ENCODE peak calls at places on chromosomes 7 and 10, in ten cellular contexts. R is endothelial cell, J is A549, T is tibial nerve, Z is AG04449, A is OCI-LY7, U is cardiac fibroblast, N is lower lobe of right lung, S is GM12865, Q is foreskin fibroblast. G is an unnamed sample.

GRCh38 chr7:42170724-42171123 is 66.3 kb downstream of the GLI3 start:
- DNase-seq in A (no peak), Q (peak; percentile 69), Z (no peak), U (peak; percentile 42), R (no peak), S (no peak), N (no peak), T (no peak), J (no peak), G (no peak)

GRCh38 chr7:67875558-67875957 is 878.9 kb downstream of the TYW1 start:
- DNase-seq in T (no peak), Q (no peak), J (no peak), U (no peak), Z (no peak), N (no peak), R (no peak), S (no peak), A (no peak), G (no peak)

GRCh38 chr10:77865585-77866324 is 60.8 kb downstream of the DLG5 start:
- DNase-seq in Q (no peak), N (no peak), J (no peak), R (peak; percentile 12), T (no peak), U (no peak), A (peak; percentile 44), Z (no peak), S (no peak), G (no peak)

GRCh38 chr10:118979661-118980060 is 49.9 kb upstream of the NANOS1 start:
- DNase-seq in T (no peak), Q (no peak), R (no peak), S (no peak), J (no peak), Z (no peak), U (no peak), A (no peak), N (no peak), G (no peak)

GRCh38 chr7:142771353-142771723 is 568 bp downstream of the PRSS2 start:
- DNase-seq in J (no peak), Q (no peak), S (peak; percentile 76), R (no peak), A (peak; percentile 91), Z (no peak), N (no peak), U (no peak), T (no peak), G (no peak)

GRCh38 chr7:137625197-137625596 is 221.6 kb downstream of the DGKI start:
- DNase-seq in R (no peak), U (peak; percentile 54), T (no peak), A (no peak), J (no peak), Z (no peak), S (no peak), Q (no peak), N (no peak), G (no peak)

GRCh38 chr7:22574756-22575517 is 74.9 kb upstream of the STEAP1B start:
- DNase-seq in Q (peak; percentile 42), Z (no peak), N (no peak), A (no peak), U (peak; percentile 44), S (no peak), R (no peak), J (no peak), T (no peak), G (no peak)

GRCh38 chr10:88149906-88150305 is 286.5 kb downstream of the PTEN start:
- DNase-seq in Z (no peak), J (no peak), Q (peak; percentile 55), N (no peak), U (peak; percentile 48), S (no peak), R (no peak), T (no peak), A (no peak), G (no peak)

GRCh38 chr7:22137466-22137865 is 191.8 kb upstream of the CDCA7L start:
- DNase-seq in Z (no peak), T (no peak), Q (peak; percentile 75), J (no peak), R (no peak), U (peak; percentile 41), N (no peak), A (no peak), S (no peak), G (no peak)

GRCh38 chr10:62939698-62940097 is 123.5 kb upstream of the EGR2 start:
- DNase-seq in U (no peak), R (no peak), J (no peak), Q (no peak), S (no peak), A (no peak), Z (no peak), T (no peak), N (no peak), G (no peak)

GRCh38 chr10:133440633-133441285 is 13.0 kb upstream of the SCART1 start:
- DNase-seq in J (no peak), U (no peak), Q (no peak), S (no peak), A (no peak), N (no peak), T (no peak), Z (no peak), R (no peak), G (no peak)

GRCh38 chr7:81499262-81500116 is 270.4 kb downstream of the HGF start:
- DNase-seq in T (no peak), J (peak; percentile 52), Z (peak; percentile 59), Q (peak; percentile 89), U (peak; percentile 93), N (no peak), S (peak; percentile 78), A (peak; percentile 66), R (peak; percentile 31), G (no peak)

GRCh38 chr7:50329775-50330174 is 25.3 kb downstream of the IKZF1 start:
- DNase-seq in Q (no peak), T (no peak), S (no peak), R (no peak), U (no peak), A (peak; percentile 73), Z (no peak), N (no peak), J (no peak), G (no peak)

GRCh38 chr7:114375914-114376313 is 38.7 kb upstream of the FOXP2 start:
- DNase-seq in N (no peak), U (no peak), J (no peak), A (no peak), Q (peak; percentile 30), S (no peak), R (no peak), T (no peak), Z (no peak), G (no peak)

GRCh38 chr10:50417906-50418697 is 166.8 kb upstream of the ASAH2 start:
- DNase-seq in U (peak; percentile 94), S (peak; percentile 93), R (peak; percentile 53), A (peak; percentile 69), N (peak; percentile 84), Q (peak; percentile 93), J (peak; percentile 86), Z (no peak), T (peak; percentile 37), G (peak; percentile 53)

GRCh38 chr7:126485791-126486190 is 767.0 kb downstream of the GRM8 start:
- DNase-seq in J (no peak), T (no peak), S (no peak), Q (no peak), A (no peak), U (no peak), R (no peak), N (no peak), Z (no peak), G (no peak)
- TF ChIP-seq CTCF in J (no peak), T (no peak), S (no peak), Q (no peak), A (no peak), U (no peak), R (no peak), N (no peak), Z (no peak), G (no peak)

DNA sequence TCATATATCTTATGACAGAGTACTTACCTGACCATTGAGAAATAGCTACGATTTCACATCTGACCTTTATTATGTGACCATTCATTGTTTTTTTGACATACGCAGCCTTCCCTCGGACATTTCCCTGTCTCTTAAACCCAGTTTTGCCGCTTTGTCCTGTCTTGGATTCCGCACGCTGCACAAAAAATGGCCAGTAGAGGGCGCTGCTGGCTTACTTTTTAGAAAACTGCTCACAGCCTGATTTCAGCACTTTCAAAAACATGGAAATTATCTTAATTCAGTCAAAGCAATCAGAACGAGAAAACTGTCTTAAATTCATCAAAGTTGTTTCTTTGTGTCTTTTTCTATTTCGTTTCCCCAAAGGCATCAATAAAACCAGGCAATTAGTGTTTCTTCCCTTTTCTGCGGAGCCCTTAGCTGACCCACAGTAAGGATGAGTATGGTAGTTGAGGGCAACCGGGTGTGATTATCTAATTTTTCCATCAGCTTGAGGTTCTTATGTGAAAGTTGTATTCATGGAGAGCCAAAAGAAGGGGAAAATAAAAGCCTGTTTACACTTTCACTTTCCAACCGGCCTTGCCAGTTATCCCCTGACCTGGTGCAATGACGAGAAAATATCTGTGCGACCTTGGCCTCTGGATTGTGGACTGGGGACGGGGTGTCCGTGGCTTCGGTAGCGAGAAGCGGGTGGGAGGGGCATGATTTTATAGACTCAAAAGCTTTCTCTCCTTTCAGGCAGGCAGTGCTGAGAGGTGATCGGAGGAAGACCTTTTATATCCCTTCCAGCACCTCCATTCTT is 144.4 kb downstream of the DYNC1I1 start:
- DNase-seq in J (peak; percentile 45), N (peak; percentile 76), Z (peak; percentile 4), S (peak; percentile 75), T (peak; percentile 87), U (peak; percentile 78), Q (peak; percentile 84), A (peak; percentile 70), R (peak; percentile 85), G (peak; percentile 88)
- TF ChIP-seq CTCF in J (peak; percentile 95), N (peak; percentile 95), Z (peak; percentile 78), S (peak; percentile 79), T (peak; percentile 84), U (peak; percentile 84), Q (peak; percentile 85), A (peak; percentile 98), R (peak; percentile 98), G (peak; percentile 98)

DNA sequence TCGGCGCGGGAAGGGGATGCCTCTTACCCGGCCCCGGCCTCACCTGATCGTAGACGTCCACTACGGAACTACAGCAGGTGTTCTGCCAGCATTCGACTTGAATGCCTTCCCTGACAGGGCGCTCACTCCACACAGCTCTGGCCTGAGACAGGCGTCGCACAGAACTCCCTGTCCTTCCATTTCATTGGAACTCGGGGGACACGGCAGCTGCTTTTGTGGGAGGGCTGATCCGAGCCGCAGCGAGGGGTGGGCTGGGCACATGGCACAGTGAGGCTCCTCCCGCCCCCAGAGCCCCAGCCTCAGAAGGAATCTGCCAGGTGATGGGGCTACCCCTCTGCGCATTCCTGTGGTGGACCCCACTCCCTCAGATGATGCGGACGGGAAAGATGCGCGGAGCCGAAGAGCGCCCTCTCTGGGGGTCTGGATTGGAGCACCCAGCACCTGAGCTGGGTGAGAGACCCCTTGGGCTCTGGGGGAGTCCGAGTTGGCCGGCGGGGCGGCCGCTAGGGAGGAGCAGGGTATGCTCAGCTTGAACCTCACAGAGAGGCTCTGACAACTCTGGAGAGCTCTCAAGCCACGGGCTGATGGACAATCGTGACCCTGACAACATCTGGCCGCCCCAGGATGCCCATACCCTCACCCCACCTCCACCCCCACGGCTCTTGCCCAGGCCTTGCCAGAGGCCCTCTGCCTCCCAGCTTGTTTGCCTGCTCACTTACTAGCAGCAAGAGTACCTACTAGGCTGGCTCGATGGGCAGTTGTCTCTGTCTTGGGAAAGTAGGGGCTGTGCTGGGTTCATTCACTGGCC is 36.6 kb downstream of the RASGEF1A start:
- DNase-seq in J (no peak), N (peak; percentile 32), S (no peak), Q (no peak), R (peak; percentile 6), Z (no peak), A (no peak), U (no peak), T (no peak), G (peak; percentile 12)
- TF ChIP-seq CTCF in J (no peak), N (no peak), S (no peak), Q (no peak), R (no peak), Z (no peak), A (no peak), U (no peak), T (no peak), G (no peak)

GRCh38 chr7:104267701-104268368 is 60.0 kb upstream of the ORC5 start:
- DNase-seq in A (peak; percentile 9), T (no peak), R (no peak), U (peak; percentile 48), Z (no peak), S (no peak), N (no peak), J (peak; percentile 12), Q (peak; percentile 35), G (no peak)
- TF ChIP-seq CTCF in A (peak; percentile 83), T (peak; percentile 33), R (peak; percentile 63), U (peak; percentile 63), Z (peak; percentile 44), S (peak; percentile 33), N (peak; percentile 34), J (peak; percentile 32), Q (peak; percentile 53), G (peak; percentile 59)

G was measured in glutamatergic neuron.